ENCODE peak calls at places on chromosomes 2 and 18, in four cellular contexts. Q is HepG2, I is transverse colon, T is K562. G is an unnamed sample.
A peak's percentile ranks its signal among the peaks of the same experiment; 100 is the strongest.

GRCh38 chr2:70247364-70248144 is 874 bp downstream of the TIA1 start:
- DNase-seq in Q (no peak), T (no peak), I (no peak), G (no peak)

GRCh38 chr2:30731706-30732105 is 75.5 kb downstream of the CAPN13 start:
- DNase-seq in T (no peak), Q (no peak), I (no peak), G (no peak)

GRCh38 chr2:83071914-83072313 is 1387.2 kb downstream of the SUCLG1 start:
- DNase-seq in I (no peak), Q (no peak), T (no peak), G (no peak)

GRCh38 chr2:37829616-37830385 is 95.3 kb upstream of the RMDN2 start:
- DNase-seq in I (no peak), T (no peak), Q (no peak), G (no peak)

GRCh38 chr2:43228341-43228751 is 1.9 kb upstream of the ZFP36L2 start:
- DNase-seq in I (no peak), T (no peak), Q (no peak), G (no peak)

GRCh38 chr2:14234911-14235310 is 397.6 kb upstream of the LRATD1 start:
- DNase-seq in Q (no peak), T (no peak), I (no peak), G (no peak)

GRCh38 chr2:109089602-109090300 is 39.3 kb upstream of the SH3RF3 start:
- DNase-seq in I (no peak), T (no peak), Q (no peak), G (peak; percentile 62)

GRCh38 chr2:95071856-95072255 is 46.3 kb downstream of the MAL start:
- DNase-seq in I (no peak), T (no peak), Q (no peak), G (no peak)

GRCh38 chr18:35371412-35372195 is 5.5 kb downstream of the ZNF396 start:
- DNase-seq in I (no peak), T (no peak), Q (no peak), G (no peak)

GRCh38 chr2:163266772-163267171 is 428.2 kb upstream of the KCNH7 start:
- DNase-seq in T (no peak), I (no peak), Q (no peak), G (no peak)

GRCh38 chr2:15159751-15160177 is 401.4 kb downstream of the NBAS start:
- DNase-seq in Q (peak; percentile 49), I (no peak), T (peak; percentile 34), G (no peak)

GRCh38 chr2:234493117-234493516 is 3.8 kb downstream of the ARL4C start:
- DNase-seq in I (no peak), T (no peak), Q (no peak), G (no peak)

GRCh38 chr2:200383380-200384110 is 77.1 kb downstream of the SPATS2L start:
- DNase-seq in I (no peak), T (no peak), Q (no peak), G (no peak)

GRCh38 chr2:233329489-233330135 is 22.0 kb downstream of the SAG start:
- DNase-seq in Q (no peak), I (no peak), T (no peak), G (no peak)

GRCh38 chr18:41073372-41073954 is 881.6 kb upstream of the PIK3C3 start:
- DNase-seq in T (no peak), Q (no peak), I (no peak), G (no peak)

GRCh38 chr2:52765735-52766134 is 1001.9 kb upstream of the CHAC2 start:
- DNase-seq in I (no peak), T (no peak), Q (no peak), G (no peak)

GRCh38 chr2:30756051-30756719 is 51.1 kb downstream of the CAPN13 start:
- DNase-seq in I (no peak), Q (peak; percentile 12), T (peak; percentile 46), G (no peak)

GRCh38 chr2:28346587-28346986 is 46.1 kb upstream of the FOSL2 start:
- DNase-seq in T (no peak), Q (no peak), I (no peak), G (no peak)

GRCh38 chr2:47534179-47534919 is 131.4 kb downstream of the MSH2 start:
- DNase-seq in T (peak; percentile 73), I (peak; percentile 24), Q (no peak), G (no peak)

GRCh38 chr2:98727758-98728718 is 2.9 kb downstream of the MGAT4A start:
- DNase-seq in I (no peak), T (no peak), Q (peak; percentile 58), G (no peak)

GRCh38 chr2:98730851-98731708 is at the start of gene MGAT4A:
- DNase-seq in T (peak; percentile 93), I (peak; percentile 88), Q (peak; percentile 69), G (no peak)

GRCh38 chr2:98731709-98732349 is 897 bp upstream of the MGAT4A start:
- DNase-seq in Q (peak; percentile 60), I (peak; percentile 59), T (no peak), G (no peak)

GRCh38 chr2:98729652-98730051 is 1.3 kb downstream of the MGAT4A start:
- DNase-seq in T (no peak), I (no peak), Q (no peak), G (no peak)

DNA sequence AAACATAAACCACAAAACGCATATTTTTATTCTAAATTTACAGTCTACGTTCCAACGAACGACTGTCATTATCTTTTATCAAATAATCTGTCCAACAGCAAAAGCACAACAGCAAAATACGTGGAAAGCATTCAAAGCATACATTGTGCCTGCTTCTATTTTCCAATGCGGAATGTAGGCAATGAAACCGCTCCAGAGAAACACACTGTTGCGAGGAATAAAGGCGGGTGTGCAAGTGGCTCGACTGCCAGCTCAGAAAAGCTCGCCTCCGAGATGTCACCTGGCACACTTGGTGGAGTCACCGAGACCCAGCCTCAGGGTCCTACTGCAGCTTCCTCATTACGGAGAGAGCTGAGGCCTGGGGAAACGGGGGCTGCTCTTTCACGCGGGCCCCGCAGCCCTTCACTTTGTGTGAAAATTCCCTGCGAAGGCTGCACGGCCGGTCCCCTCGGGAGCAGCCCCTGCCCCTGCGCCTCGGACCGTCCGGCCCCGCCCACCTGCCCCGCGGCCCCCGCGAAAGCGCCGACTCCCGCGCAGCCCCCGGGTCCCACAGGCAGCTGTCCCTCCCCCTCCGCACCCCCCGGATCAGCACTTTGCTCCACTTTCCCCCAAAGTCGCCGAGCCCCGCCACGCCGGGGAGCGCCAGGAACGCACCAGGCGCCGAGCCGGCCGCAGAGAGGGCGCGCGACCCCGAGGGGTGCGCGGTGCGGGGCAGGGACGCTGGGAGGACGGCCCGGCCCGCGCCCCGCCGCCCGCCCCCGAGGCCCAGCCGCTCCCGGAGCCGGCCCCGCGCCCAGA is 680 bp downstream of the MGAT4A start:
- DNase-seq in Q (peak; percentile 59), T (no peak), I (peak; percentile 70), G (no peak)
- TF ChIP-seq POLR2AphosphoS5 in Q (no peak), T (no peak), I (peak; percentile 75), G (peak; percentile 46)

DNA sequence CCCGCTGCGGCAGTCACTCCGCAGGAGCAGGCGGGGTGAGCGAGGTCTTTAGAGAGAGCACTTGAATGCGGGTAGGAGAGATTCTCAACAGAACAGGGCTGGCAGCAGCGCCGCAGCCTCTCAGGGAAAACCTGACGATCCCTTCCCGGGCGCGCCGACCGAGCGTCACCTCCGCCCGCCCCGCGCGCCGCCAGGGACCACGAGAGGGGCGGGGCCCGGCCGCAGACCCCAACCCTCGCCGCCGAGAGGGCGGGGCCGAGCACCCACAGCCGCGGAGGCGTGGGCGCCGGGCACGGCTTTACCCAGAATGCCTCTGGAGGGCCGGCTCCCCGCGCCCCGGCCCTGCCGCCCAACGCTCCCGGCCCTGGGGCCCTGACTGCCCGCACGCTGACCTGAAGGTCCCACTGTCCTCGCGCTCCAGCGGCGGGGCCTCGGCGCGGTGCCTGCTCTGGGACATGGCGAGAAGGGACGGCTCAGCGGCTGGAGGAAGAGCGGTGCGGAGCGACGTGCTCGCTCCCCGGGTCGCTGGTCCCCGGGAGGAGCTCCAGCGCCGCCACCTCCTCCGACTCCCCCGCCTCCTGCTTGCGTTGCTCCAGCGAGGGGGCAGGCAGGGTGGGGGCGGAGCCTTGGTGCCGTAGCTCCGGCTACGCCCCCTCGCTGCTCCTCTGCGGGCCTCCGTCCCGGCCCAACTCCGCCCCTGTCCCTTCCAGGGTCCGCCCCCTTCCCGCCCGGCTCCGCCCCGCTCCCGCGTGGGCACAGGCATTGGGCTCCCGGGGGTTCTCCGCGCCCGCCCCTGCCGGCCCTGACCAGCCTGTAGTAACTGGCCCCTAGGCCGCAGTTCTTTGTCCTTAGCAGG is at the start of the genes PJVK and PRKRA:
- DNase-seq in I (peak; percentile 98), Q (peak; percentile 93), T (peak; percentile 99), G (peak; percentile 97)
- TF ChIP-seq EP300 in I (no peak), Q (no peak), T (peak; percentile 11), G (no peak)

GRCh38 chr18:10051877-10052631 is 138.2 kb downstream of the VAPA start:
- DNase-seq in I (peak; percentile 54), T (no peak), Q (peak; percentile 20), G (peak; percentile 94)

GRCh38 chr18:10052871-10053270 is 139.1 kb downstream of the VAPA start:
- DNase-seq in T (no peak), Q (no peak), I (no peak), G (no peak)

GRCh38 chr18:10047237-10047636 is 133.4 kb downstream of the VAPA start:
- DNase-seq in I (no peak), T (no peak), Q (no peak), G (no peak)

GRCh38 chr18:10050956-10051355 is 137.1 kb downstream of the VAPA start:
- DNase-seq in I (no peak), Q (no peak), T (no peak), G (no peak)

DNA sequence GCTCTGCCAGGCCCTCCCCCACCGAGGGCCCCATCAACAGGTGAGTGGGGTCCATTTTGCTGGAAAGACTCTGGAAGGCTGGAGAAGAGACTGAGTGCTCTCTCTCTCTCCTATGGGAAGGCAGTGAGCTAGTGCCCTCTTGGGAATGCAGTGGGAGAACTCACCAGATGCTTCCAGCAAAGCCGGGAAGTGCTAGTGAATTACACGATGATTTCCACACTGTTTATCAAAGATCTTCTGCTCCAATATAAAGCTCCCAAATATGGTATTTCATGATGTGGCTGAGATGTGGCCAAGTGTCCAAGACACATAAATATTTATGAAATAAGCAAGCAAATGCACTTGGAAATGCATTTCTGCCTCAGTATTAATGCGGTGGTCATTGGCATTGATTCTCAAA is 135.9 kb downstream of the VAPA start:
- DNase-seq in I (no peak), T (no peak), Q (no peak), G (no peak)
- TF ChIP-seq POLR2AphosphoS5 in I (peak; percentile 64), T (no peak), Q (no peak), G (no peak)

DNA sequence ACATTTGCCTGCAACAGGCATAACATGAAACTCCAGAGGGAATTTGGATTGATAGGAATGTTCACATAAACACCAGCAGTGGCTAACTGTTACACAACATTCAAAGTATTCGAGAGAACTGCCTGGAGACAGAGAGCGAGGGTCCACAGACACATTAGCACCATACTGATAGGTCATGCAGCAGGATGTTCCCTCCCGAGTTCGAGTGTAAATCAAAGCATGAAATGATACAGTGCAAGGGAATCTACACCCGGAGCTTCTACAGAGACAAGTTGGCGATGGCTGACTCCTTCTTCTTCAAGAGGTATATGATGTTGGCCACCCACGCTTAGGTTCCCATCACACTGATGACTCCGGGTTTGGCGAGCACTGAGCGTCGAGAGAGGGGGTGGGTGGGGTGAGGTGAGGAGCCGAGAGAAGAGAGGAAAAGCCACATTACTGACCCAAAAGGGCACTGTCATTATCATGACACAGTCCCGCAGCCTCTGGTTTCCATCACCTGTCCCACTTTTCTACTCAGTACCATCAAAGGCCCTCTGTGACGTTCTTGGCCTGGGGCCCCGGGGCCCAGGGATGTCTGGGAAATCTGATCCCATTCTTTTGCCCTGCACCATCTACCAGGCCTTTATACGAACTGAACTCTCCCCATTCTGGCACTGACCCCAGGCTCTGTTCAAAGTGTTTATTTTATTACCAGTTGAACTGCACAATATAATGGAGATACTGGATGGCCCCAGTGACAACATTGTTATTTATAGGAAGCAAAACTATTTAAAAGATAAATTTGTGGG is 89.3 kb downstream of the COL6A3 start:
- DNase-seq in Q (no peak), I (peak; percentile 41), T (no peak), G (no peak)
- TF ChIP-seq EP300 in Q (no peak), I (peak; percentile 41), T (no peak), G (no peak)

G was measured in esophagus muscularis mucosa.